ENCODE peak calls at places on chromosome 16, in seven cellular contexts. One of them, this sample, is unnamed.

GRCh38 chr16:9370071-9370491 is 278.6 kb downstream of the HAPSTR1 start:
- DNase-seq in upper lobe of left lung: no peak
- DNase-seq in NB4: no peak
- DNase-seq in IMR-90: no peak
- DNase-seq in uterus: peak; percentile 19
- DNase-seq in testis: no peak
- DNase-seq in right lobe of liver: no peak
- DNase-seq in this sample: no peak

GRCh38 chr16:27703545-27703944 is 153.6 kb downstream of the KATNIP start:
- DNase-seq in upper lobe of left lung: no peak
- DNase-seq in NB4: no peak
- DNase-seq in IMR-90: peak; percentile 21
- DNase-seq in uterus: no peak
- DNase-seq in testis: no peak
- DNase-seq in right lobe of liver: peak; percentile 3
- DNase-seq in this sample: peak; percentile 21

GRCh38 chr16:9091867-9092281 is 430 bp downstream of the HAPSTR1 start:
- DNase-seq in upper lobe of left lung: no peak
- DNase-seq in NB4: peak; percentile 53
- DNase-seq in IMR-90: no peak
- DNase-seq in uterus: peak; percentile 37
- DNase-seq in testis: peak; percentile 50
- DNase-seq in right lobe of liver: peak; percentile 74
- DNase-seq in this sample: peak; percentile 94

GRCh38 chr16:66274335-66275110 is 92.0 kb upstream of the CDH5 start:
- DNase-seq in upper lobe of left lung: no peak
- DNase-seq in NB4: peak; percentile 57
- DNase-seq in IMR-90: peak; percentile 44
- DNase-seq in uterus: no peak
- DNase-seq in testis: no peak
- DNase-seq in right lobe of liver: no peak
- DNase-seq in this sample: no peak

GRCh38 chr16:53091508-53092211 is 36.9 kb downstream of the CHD9 start:
- DNase-seq in upper lobe of left lung: peak; percentile 7
- DNase-seq in NB4: peak; percentile 91
- DNase-seq in IMR-90: peak; percentile 92
- DNase-seq in uterus: peak; percentile 77
- DNase-seq in testis: peak; percentile 72
- DNase-seq in right lobe of liver: no peak
- DNase-seq in this sample: no peak

GRCh38 chr16:79607587-79607986 is 7.0 kb upstream of the MAF start:
- DNase-seq in upper lobe of left lung: no peak
- DNase-seq in NB4: no peak
- DNase-seq in IMR-90: peak; percentile 16
- DNase-seq in uterus: peak; percentile 67
- DNase-seq in testis: no peak
- DNase-seq in right lobe of liver: no peak
- DNase-seq in this sample: no peak

GRCh38 chr16:20181386-20181785 is 107.7 kb upstream of the GPR139 start:
- DNase-seq in upper lobe of left lung: no peak
- DNase-seq in NB4: no peak
- DNase-seq in IMR-90: no peak
- DNase-seq in uterus: no peak
- DNase-seq in testis: no peak
- DNase-seq in right lobe of liver: no peak
- DNase-seq in this sample: no peak

GRCh38 chr16:349211-349610 is 3.3 kb downstream of the AXIN1 start:
- DNase-seq in upper lobe of left lung: no peak
- DNase-seq in NB4: peak; percentile 66
- DNase-seq in IMR-90: no peak
- DNase-seq in uterus: no peak
- DNase-seq in testis: no peak
- DNase-seq in right lobe of liver: no peak
- DNase-seq in this sample: peak; percentile 78

GRCh38 chr16:525520-526180 is 1.9 kb upstream of the CAPN15 start:
- DNase-seq in upper lobe of left lung: no peak
- DNase-seq in NB4: peak; percentile 76
- DNase-seq in IMR-90: peak; percentile 92
- DNase-seq in uterus: no peak
- DNase-seq in testis: no peak
- DNase-seq in right lobe of liver: no peak
- DNase-seq in this sample: no peak

GRCh38 chr16:56263711-56264608 is 72.7 kb downstream of the GNAO1 start:
- DNase-seq in upper lobe of left lung: no peak
- DNase-seq in NB4: no peak
- DNase-seq in IMR-90: no peak
- DNase-seq in uterus: no peak
- DNase-seq in testis: no peak
- DNase-seq in right lobe of liver: peak; percentile 89
- DNase-seq in this sample: no peak

GRCh38 chr16:89160977-89161701 is 10.4 kb upstream of the CDH15 start:
- DNase-seq in upper lobe of left lung: peak; percentile 79
- DNase-seq in NB4: no peak
- DNase-seq in IMR-90: no peak
- DNase-seq in uterus: no peak
- DNase-seq in testis: no peak
- DNase-seq in right lobe of liver: no peak
- DNase-seq in this sample: no peak

GRCh38 chr16:83742520-83742919 is 65.3 kb upstream of the HSBP1 start:
- DNase-seq in upper lobe of left lung: no peak
- DNase-seq in NB4: no peak
- DNase-seq in IMR-90: no peak
- DNase-seq in uterus: no peak
- DNase-seq in testis: no peak
- DNase-seq in right lobe of liver: no peak
- DNase-seq in this sample: no peak

GRCh38 chr16:88393034-88393433 is 10.3 kb downstream of the ZNF469 start:
- DNase-seq in upper lobe of left lung: peak; percentile 86
- DNase-seq in NB4: no peak
- DNase-seq in IMR-90: no peak
- DNase-seq in uterus: no peak
- DNase-seq in testis: no peak
- DNase-seq in right lobe of liver: no peak
- DNase-seq in this sample: no peak

GRCh38 chr16:727291-727977 is 528 bp downstream of the HAGHL start:
- DNase-seq in upper lobe of left lung: peak; percentile 86
- DNase-seq in NB4: peak; percentile 65
- DNase-seq in IMR-90: no peak
- DNase-seq in uterus: no peak
- DNase-seq in testis: no peak
- DNase-seq in right lobe of liver: no peak
- DNase-seq in this sample: peak; percentile 87

GRCh38 chr16:12587170-12587569 is 216.5 kb downstream of the CPPED1 start:
- DNase-seq in upper lobe of left lung: no peak
- DNase-seq in NB4: no peak
- DNase-seq in IMR-90: no peak
- DNase-seq in uterus: no peak
- DNase-seq in testis: no peak
- DNase-seq in right lobe of liver: no peak
- DNase-seq in this sample: no peak

DNA sequence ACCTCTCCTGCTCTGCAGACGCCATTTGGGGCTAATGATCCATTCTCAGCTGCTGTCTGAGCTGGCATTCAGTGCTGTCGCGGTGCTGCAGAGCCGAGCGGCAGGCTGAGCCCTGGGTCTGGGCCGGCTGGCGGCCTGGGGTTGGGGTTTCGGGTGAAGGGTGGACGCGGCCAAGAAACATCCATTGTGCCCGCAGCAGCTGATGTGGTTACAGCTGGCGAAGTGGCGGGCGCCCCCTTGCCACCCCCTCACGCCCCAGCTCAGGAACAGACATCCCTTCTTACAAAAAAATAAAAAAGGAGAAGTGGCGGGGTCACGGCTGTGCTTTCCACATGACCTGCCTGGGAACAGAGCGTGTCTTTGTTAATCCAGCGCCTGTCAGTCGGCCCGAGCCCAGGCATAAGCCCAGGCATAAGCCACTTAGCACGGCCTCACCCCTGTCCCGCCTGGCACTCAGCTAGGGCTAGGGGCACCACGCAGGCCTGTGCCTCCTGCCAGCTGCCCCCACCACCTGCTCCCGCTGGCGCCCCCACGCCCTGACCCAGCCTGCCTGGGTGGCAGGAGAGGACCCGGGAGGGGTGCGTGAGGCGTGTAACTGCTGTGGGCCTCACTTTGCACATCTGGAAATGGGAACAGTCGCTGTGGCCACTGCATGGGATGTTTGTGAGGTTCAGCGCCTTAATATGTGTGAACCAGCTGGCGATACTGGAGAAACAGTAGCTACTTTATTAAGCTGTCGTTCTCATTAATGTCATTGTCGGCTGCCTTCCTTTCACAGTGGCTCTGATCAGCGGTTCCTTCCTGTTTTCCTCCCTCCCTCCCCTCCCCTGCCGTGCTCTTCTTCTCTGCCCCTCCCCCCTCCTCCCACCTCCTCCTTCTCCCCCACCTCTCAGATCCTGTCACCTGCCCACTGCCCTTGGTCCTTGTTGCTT is 197.7 kb upstream of the CIBAR2 start:
- DNase-seq in upper lobe of left lung: peak; percentile 87
- DNase-seq in NB4: peak; percentile 90
- DNase-seq in IMR-90: no peak
- DNase-seq in uterus: no peak
- DNase-seq in testis: peak; percentile 83
- DNase-seq in right lobe of liver: no peak
- DNase-seq in this sample: peak; percentile 90
- TF ChIP-seq POLR2A in upper lobe of left lung: no peak
- TF ChIP-seq POLR2A in NB4: no peak
- TF ChIP-seq POLR2A in IMR-90: no peak
- TF ChIP-seq POLR2A in uterus: no peak
- TF ChIP-seq POLR2A in testis: no peak
- TF ChIP-seq POLR2A in right lobe of liver: no peak
- TF ChIP-seq POLR2A in this sample: no peak

GRCh38 chr16:29834079-29834478 is 13.8 kb downstream of the MVP start:
- DNase-seq in upper lobe of left lung: no peak
- DNase-seq in NB4: no peak
- DNase-seq in IMR-90: no peak
- DNase-seq in uterus: no peak
- DNase-seq in testis: no peak
- DNase-seq in right lobe of liver: no peak
- DNase-seq in this sample: no peak
- H3K4me3 ChIP-seq in upper lobe of left lung: no peak overlapping the region
- H3K4me3 ChIP-seq in NB4: no peak overlapping the region
- H3K4me3 ChIP-seq in IMR-90: no peak overlapping the region
- H3K4me3 ChIP-seq in uterus: no peak overlapping the region
- H3K4me3 ChIP-seq in testis: no peak overlapping the region
- H3K4me3 ChIP-seq in right lobe of liver: no peak overlapping the region
- H3K4me3 ChIP-seq in this sample: no peak overlapping the region

DNA sequence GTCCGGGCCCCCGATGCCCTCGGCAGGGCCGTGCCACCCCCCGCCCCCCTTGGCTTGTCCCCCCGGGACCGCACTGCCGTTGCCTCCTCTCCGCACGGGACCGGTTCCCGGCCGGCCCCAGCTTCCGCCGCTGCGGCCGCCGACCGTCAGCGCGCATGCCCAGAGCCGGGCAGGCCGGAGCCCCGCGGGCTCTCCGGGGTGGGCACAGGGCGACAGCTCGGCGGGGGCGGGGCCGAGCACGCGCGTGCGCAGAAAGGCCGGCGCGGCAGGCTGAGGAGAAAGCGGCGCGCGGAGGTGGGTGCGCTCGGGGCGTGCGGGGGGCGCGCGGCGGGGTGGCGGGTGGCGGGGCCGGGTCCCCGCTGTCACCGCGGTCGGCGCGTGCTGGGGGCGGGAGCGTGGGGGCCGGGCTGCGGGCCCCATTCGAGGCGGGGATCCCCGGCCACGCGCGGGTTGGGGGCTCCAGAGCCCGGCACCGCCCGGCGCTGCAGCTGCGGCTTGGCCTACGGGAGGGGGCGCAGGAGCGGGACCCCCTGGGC is at the start of gene TBC1D24:
- DNase-seq in upper lobe of left lung: peak; percentile 98
- DNase-seq in NB4: peak; percentile 88
- DNase-seq in IMR-90: peak; percentile 72
- DNase-seq in uterus: peak; percentile 79
- DNase-seq in testis: peak; percentile 89
- DNase-seq in right lobe of liver: peak; percentile 91
- DNase-seq in this sample: peak; percentile 97
- TF ChIP-seq POLR2A in upper lobe of left lung: peak; percentile 35
- TF ChIP-seq POLR2A in NB4: peak; percentile 78
- TF ChIP-seq POLR2A in IMR-90: peak; percentile 40
- TF ChIP-seq POLR2A in uterus: peak; percentile 69
- TF ChIP-seq POLR2A in testis: no peak
- TF ChIP-seq POLR2A in right lobe of liver: peak; percentile 72
- TF ChIP-seq POLR2A in this sample: no peak

DNA sequence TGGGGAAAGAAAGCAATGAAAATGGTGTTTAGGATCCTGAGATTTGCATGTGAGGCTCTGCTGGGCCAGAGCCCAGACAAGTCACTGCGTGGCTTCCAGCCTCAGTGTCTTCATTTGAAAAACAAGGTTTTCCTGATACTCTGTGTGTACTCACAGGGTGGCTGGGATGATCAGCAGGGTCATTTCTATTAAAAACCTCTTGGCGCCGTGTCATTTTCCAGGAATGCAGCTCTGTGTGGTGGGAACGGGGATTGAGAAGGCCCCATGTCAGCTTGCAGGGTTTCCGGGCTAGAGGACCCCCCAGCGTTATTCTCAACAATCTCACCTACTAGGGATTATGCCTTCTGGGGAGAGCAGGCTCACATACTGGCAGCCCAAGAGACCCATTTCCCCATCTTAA is 73.5 kb downstream of the FOXL1 start:
- DNase-seq in upper lobe of left lung: no peak
- DNase-seq in NB4: no peak
- DNase-seq in IMR-90: no peak
- DNase-seq in uterus: no peak
- DNase-seq in testis: no peak
- DNase-seq in right lobe of liver: no peak
- DNase-seq in this sample: no peak
- H3K4me3 ChIP-seq in upper lobe of left lung: no peak overlapping the region
- H3K4me3 ChIP-seq in NB4: no peak overlapping the region
- H3K4me3 ChIP-seq in IMR-90: no peak overlapping the region
- H3K4me3 ChIP-seq in uterus: no peak overlapping the region
- H3K4me3 ChIP-seq in testis: no peak overlapping the region
- H3K4me3 ChIP-seq in right lobe of liver: no peak overlapping the region
- H3K4me3 ChIP-seq in this sample: no peak overlapping the region

GRCh38 chr16:10970065-10970464 is 25.7 kb downstream of the CLEC16A start:
- DNase-seq in upper lobe of left lung: no peak
- DNase-seq in NB4: no peak
- DNase-seq in IMR-90: peak; percentile 68
- DNase-seq in uterus: no peak
- DNase-seq in testis: no peak
- DNase-seq in right lobe of liver: no peak
- DNase-seq in this sample: no peak
- TF ChIP-seq POLR2A in upper lobe of left lung: no peak
- TF ChIP-seq POLR2A in NB4: no peak
- TF ChIP-seq POLR2A in IMR-90: no peak
- TF ChIP-seq POLR2A in uterus: no peak
- TF ChIP-seq POLR2A in testis: no peak
- TF ChIP-seq POLR2A in right lobe of liver: no peak
- TF ChIP-seq POLR2A in this sample: no peak

GRCh38 chr16:69088684-69089083 is 16.8 kb upstream of the HAS3 start:
- DNase-seq in upper lobe of left lung: no peak
- DNase-seq in NB4: no peak
- DNase-seq in IMR-90: no peak
- DNase-seq in uterus: no peak
- DNase-seq in testis: no peak
- DNase-seq in right lobe of liver: peak; percentile 24
- DNase-seq in this sample: no peak
- H3K4me3 ChIP-seq in upper lobe of left lung: no peak overlapping the region
- H3K4me3 ChIP-seq in NB4: no peak overlapping the region
- H3K4me3 ChIP-seq in IMR-90: no peak overlapping the region
- H3K4me3 ChIP-seq in uterus: no peak overlapping the region
- H3K4me3 ChIP-seq in testis: no peak overlapping the region
- H3K4me3 ChIP-seq in right lobe of liver: no peak overlapping the region
- H3K4me3 ChIP-seq in this sample: no peak overlapping the region